ENCODE peak calls at places on chromosomes 3 and 15, in six cellular contexts. Q is H9, Z is left lung, K is cardiac muscle cell, T is fibroblast of lung, R is neuronal stem cell. P is an unnamed sample. For H3K9me3, the result is how much of the 10 kb centered on the place peaks cover.

GRCh38 chr15:27853624-27854455 is 245.3 kb downstream of the OCA2 start:
- DNase-seq in R (no peak), Q (no peak), K (no peak), T (no peak), Z (no peak), P (no peak)

GRCh38 chr3:30544811-30545210 is 61.6 kb upstream of the TGFBR2 start:
- DNase-seq in R (no peak), Z (no peak), T (peak), K (no peak), Q (no peak), P (no peak)

GRCh38 chr15:88902491-88902835 is 7.1 kb upstream of the HAPLN3 start:
- DNase-seq in R (no peak), Z (no peak), Q (no peak), K (no peak), T (no peak), P (no peak)

GRCh38 chr3:38088679-38089078 is 48.2 kb downstream of the ACAA1 start:
- DNase-seq in R (no peak), T (no peak), K (no peak), Q (no peak), Z (no peak), P (no peak)

GRCh38 chr3:32780735-32781210 is 37.0 kb upstream of the TRIM71 start:
- DNase-seq in T (peak), Q (peak), K (peak), R (peak), Z (peak), P (no peak)

GRCh38 chr3:132347095-132347494 is 29.9 kb downstream of the ACP3 start:
- DNase-seq in K (no peak), Q (no peak), R (no peak), Z (no peak), T (peak), P (no peak)

GRCh38 chr3:185744997-185745843 is 79.6 kb downstream of the IGF2BP2 start:
- DNase-seq in R (no peak), T (peak), Z (no peak), Q (no peak), K (no peak), P (no peak)

GRCh38 chr3:140469491-140469890 is 208.4 kb upstream of the TRIM42 start:
- DNase-seq in T (peak), K (no peak), Q (no peak), R (no peak), Z (no peak), P (no peak)

GRCh38 chr15:70722266-70723123 is 40.9 kb downstream of the UACA start:
- DNase-seq in R (no peak), T (peak), Z (no peak), K (peak), Q (no peak), P (no peak)

GRCh38 chr15:69591905-69592508 is 139.4 kb downstream of the RPLP1 start:
- DNase-seq in Q (no peak), T (no peak), R (no peak), Z (no peak), K (no peak), P (no peak)

GRCh38 chr3:87796137-87796899 is 262.5 kb downstream of the CGGBP1 start:
- DNase-seq in Q (no peak), R (no peak), K (no peak), Z (no peak), T (no peak), P (no peak)

GRCh38 chr15:24075420-24076089 is 388.4 kb upstream of the NDN start:
- DNase-seq in T (no peak), Q (no peak), Z (no peak), K (no peak), R (no peak), P (no peak)
- H3K9me3 ChIP-seq in T (under half), Q (under half), Z (under half), K (under half), R (under half), P (under half)

GRCh38 chr15:25183581-25184330 is 229.0 kb downstream of the SNRPN start:
- DNase-seq in Z (peak), Q (no peak), K (no peak), R (no peak), T (no peak), P (no peak)

GRCh38 chr15:25185791-25186190 is 231.0 kb downstream of the SNRPN start:
- DNase-seq in Z (peak), R (no peak), K (no peak), Q (no peak), T (no peak), P (no peak)

GRCh38 chr15:25182736-25183445 is 228.1 kb downstream of the SNRPN start:
- DNase-seq in Z (peak), K (no peak), T (no peak), R (no peak), Q (peak), P (no peak)

GRCh38 chr15:25185156-25185710 is 230.4 kb downstream of the SNRPN start:
- DNase-seq in T (no peak), K (no peak), Q (no peak), R (no peak), Z (peak), P (no peak)

DNA sequence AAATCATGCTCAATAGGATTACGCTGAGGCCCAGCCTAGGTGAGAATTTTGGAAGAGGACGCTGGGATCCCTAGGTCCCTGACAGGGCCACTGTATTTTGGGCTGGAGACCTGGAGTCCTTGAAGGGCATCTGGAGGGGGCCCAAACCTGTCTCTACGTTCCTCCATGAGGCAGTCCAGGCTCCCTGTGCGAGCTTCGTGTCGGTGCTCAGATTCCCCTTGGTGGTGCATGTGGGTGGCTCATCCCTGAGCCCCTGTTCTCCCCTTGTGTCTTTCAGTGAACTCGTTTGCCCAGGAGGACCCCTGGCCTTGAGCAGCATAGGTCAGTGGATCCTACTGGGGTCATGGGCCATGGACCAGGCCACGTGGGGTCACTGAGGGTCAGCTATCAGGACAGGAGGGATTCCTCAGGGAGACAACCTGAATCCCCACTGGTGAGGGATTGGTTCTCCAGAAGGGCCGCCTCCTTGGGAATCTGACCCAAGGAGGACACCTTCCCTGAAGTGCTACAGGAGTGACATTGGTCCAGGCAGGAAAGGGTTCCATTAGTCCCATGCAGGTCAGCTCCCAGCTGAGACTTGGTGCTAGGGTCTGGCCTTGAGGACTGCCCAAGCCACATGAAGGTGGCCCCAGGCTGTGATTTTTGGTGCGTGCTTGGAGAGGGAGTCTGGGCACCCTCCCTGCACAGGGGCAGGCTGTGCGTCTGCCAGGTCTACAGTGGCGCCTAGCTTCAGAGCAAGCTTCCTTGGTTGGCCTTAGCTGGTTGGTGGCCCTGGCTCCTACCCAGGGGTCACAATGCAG is 229.8 kb downstream of the SNRPN start:
- DNase-seq in K (no peak), Q (no peak), Z (peak), T (no peak), R (no peak), P (no peak)
- H3K9me3 ChIP-seq in K (under half), Q (under half), Z (half or more), T (under half), R (under half), P (under half)

DNA sequence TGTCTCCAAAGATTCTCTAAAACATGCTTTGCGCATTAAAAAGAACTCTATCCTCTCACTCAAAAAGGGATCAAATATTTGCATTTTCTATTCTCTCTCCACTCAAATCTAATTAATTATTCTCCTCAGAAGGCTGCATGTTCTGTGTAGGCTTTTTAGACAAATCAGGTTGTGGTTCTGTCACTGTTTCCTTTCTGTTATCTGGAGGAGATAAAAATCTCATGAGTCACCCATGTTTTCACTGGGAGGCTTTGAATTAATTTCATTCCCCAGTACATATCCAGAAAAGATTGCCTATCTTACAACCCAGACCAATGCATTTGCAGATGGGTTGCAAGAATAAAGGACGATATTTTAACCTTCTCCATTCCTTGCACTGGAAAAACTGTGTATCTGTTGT is 446.5 kb downstream of the GRM7 start:
- DNase-seq in T (peak), Q (no peak), K (no peak), Z (no peak), R (no peak), P (no peak)
- H3K9me3 ChIP-seq in T (under half), Q (under half), K (under half), Z (under half), R (under half), P (under half)

GRCh38 chr3:31652296-31652695 is 119.6 kb downstream of the STT3B start:
- DNase-seq in Z (no peak), Q (no peak), T (no peak), R (no peak), K (no peak), P (no peak)
- H3K9me3 ChIP-seq in Z (half or more), Q (under half), T (under half), R (under half), K (under half), P (under half)

DNA sequence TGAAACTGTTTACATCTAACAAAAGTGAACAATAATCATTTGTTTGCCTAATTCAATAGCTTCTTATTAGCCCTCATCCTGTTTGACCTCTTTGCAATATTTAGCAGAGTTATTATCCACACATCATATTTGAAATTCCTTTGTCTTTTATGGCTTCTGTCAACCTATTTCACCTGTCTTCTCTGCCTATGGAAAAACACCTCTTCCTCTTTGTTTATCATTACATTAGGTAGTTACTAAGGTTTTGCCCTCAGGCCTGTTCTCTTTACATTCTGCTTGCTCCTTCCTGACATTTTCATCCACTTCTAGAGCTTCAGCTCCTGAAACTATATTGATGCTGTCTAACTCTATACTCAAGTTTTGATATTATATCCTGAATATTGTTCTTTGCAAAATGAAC is 183.0 kb downstream of the SUCNR1 start:
- DNase-seq in Q (no peak), Z (no peak), K (no peak), R (no peak), T (no peak), P (no peak)
- H3K9me3 ChIP-seq in Q (under half), Z (under half), K (under half), R (under half), T (under half), P (under half)

DNA sequence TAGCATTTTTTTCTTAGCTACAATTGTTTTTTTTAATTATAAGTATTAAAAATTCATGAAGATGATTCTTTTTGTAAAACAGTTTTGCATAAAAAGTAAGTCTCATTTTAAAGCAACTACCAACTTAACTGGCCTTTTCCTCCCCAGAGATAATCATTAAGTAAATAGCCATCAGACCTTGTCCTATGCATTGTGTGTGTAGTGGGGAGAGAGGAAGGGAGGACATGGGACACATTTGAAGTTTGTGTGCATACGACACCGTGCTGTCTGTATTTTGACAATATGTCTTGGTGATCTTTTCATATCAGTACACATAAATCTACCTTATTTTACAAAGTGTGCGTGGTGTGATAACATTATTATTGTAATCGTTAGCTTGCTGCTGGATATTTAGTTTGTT is 8.1 kb downstream of the SNRPN start:
- DNase-seq in T (no peak), Q (no peak), Z (no peak), K (no peak), R (no peak), P (no peak)
- H3K9me3 ChIP-seq in T (under half), Q (under half), Z (half or more), K (under half), R (under half), P (under half)

DNA sequence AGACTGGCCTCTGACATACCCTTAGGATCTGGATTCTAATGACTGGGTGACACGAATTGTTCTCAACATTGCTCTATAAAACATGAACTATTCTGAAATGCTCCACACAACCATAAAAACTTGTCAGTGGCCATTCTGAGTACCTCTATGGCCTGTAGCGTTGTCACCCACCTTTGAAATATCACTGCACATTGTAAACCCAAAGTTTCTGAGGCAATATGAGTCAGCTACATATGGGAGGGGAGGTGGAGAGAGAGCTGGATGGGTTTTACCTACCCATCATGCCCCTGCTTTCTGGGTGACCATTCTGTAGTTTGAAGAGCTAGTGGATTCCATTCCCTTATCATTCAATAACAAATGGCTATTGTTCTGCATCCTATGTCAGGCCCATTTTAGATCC is 546.2 kb upstream of the TBL1XR1 start:
- DNase-seq in T (no peak), R (no peak), K (no peak), Z (no peak), Q (no peak), P (no peak)
- H3K9me3 ChIP-seq in T (under half), R (under half), K (under half), Z (under half), Q (under half), P (under half)

GRCh38 chr3:73203633-73204032 is 142.2 kb downstream of the EBLN2 start:
- DNase-seq in R (no peak), Z (no peak), T (no peak), K (no peak), Q (no peak), P (no peak)
- H3K9me3 ChIP-seq in R (under half), Z (under half), T (under half), K (under half), Q (under half), P (under half)

DNA sequence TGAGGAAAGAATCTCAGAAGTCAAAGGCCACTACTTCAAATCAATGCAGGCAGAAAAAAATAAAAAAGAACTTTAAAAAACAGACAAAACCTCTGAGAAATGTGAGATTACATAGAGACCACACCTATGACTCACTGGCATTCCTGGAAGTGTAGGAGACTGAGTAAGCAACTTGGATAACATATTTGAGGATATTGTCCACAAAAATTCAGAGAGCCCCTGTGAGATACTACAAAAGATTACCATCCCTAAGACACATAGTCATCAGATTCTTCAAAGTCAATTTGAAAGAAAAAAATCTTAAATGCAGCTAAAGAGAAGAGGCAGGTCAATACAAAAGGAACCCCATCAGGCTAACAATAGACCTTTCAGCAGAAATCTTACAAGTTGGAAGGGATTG is 887.3 kb downstream of the NTRK3 start:
- DNase-seq in Z (no peak), T (peak), Q (no peak), K (no peak), R (no peak), P (no peak)
- H3K9me3 ChIP-seq in Z (under half), T (under half), Q (under half), K (under half), R (under half), P (under half)

GRCh38 chr3:105332961-105333360 is 33.7 kb upstream of the ALCAM start:
- DNase-seq in K (no peak), T (no peak), Q (no peak), Z (no peak), R (no peak), P (no peak)

GRCh38 chr3:105328338-105328730 is 38.4 kb upstream of the ALCAM start:
- DNase-seq in K (no peak), Q (no peak), T (no peak), R (no peak), Z (no peak), P (no peak)

DNA sequence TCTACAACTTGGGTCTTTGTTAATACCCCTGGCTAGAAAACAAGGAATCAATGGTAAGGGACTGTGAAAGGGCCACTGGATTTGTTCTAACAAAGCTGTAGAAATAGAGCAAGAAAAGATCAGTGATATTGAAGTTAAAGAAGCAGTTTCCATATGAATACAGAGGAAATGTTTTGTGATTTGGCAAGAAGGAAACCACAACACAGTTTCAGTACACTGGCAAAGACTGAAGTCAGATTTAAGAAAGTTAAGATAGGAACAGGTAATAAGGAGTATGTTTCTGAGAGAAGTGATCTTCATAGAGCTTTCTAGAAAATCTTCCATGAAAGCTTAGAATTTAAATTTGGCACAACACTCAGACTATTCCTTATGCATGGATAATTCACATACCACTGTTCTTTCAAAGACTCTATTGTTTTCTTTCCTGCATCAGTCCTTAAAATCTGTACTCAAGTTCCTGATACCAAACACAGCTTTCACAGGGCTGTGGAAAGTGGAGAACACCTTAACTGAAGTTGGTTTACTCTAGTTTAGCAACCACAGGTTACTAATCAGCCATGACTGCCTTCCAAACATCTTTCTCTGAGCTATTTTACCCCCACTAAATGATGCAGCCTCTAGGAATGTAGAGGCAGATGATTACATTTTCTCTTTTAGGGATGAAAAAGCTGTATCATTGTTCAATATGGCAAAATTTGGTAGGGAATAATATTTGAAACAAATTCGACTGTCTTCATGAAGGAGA is 32.4 kb upstream of the ALCAM start:
- DNase-seq in T (peak), Z (no peak), Q (no peak), K (no peak), R (no peak), P (no peak)
- H3K9me3 ChIP-seq in T (under half), Z (under half), Q (under half), K (under half), R (under half), P (under half)

P was measured in T-helper 17 cell.